ENCODE peak calls at places on chromosomes 6 and 20, in seven cellular contexts. G, Q, P, J, Z, K and X are unnamed samples.

GRCh38 chr6:21331221-21331620 is 262.3 kb upstream of the SOX4 start:
- DNase-seq in G (no peak), Q (no peak), P (no peak), J (no peak), Z (no peak), K (no peak), X (no peak)

GRCh38 chr6:109672204-109672603 is 18.8 kb downstream of the AK9 start:
- DNase-seq in G (no peak), Q (no peak), P (no peak), J (no peak), Z (no peak), K (no peak), X (peak)

GRCh38 chr6:47734826-47735481 is 36.6 kb downstream of the ADGRF4 start:
- DNase-seq in G (no peak), Q (peak), P (no peak), J (no peak), Z (no peak), K (no peak), X (no peak)

GRCh38 chr6:56259163-56259562 is 11.8 kb upstream of the COL21A1 start:
- DNase-seq in G (no peak), Q (peak), P (no peak), J (no peak), Z (no peak), K (no peak), X (no peak)

GRCh38 chr20:57079016-57080005 is 187.1 kb downstream of the BMP7 start:
- DNase-seq in G (no peak), Q (no peak), P (no peak), J (no peak), Z (no peak), K (no peak), X (no peak)

GRCh38 chr6:77292564-77293546 is 170.4 kb downstream of the HTR1B start:
- DNase-seq in G (no peak), Q (no peak), P (no peak), J (peak), Z (no peak), K (peak), X (peak)

GRCh38 chr6:91476000-91476399 is 889.1 kb upstream of the MAP3K7 start:
- DNase-seq in G (no peak), Q (peak), P (no peak), J (no peak), Z (peak), K (no peak), X (peak)

GRCh38 chr20:5844063-5844681 is 94.0 kb downstream of the SHLD1 start:
- DNase-seq in G (no peak), Q (no peak), P (no peak), J (no peak), Z (peak), K (no peak), X (peak)

GRCh38 chr20:49724637-49725606 is 11.2 kb upstream of the B4GALT5 start:
- DNase-seq in G (peak), Q (no peak), P (no peak), J (no peak), Z (no peak), K (no peak), X (peak)

GRCh38 chr20:10747019-10747418 is 73.2 kb upstream of the JAG1 start:
- DNase-seq in G (no peak), Q (peak), P (no peak), J (no peak), Z (no peak), K (no peak), X (peak)

GRCh38 chr6:636488-636887 is 20.4 kb downstream of the HUS1B start:
- DNase-seq in G (no peak), Q (no peak), P (no peak), J (no peak), Z (peak), K (no peak), X (no peak)

GRCh38 chr20:34111057-34111711 is 859 bp downstream of the EIF2S2 start:
- DNase-seq in G (no peak), Q (peak), P (no peak), J (peak), Z (no peak), K (peak), X (peak)

GRCh38 chr6:125812394-125813231 is 21.9 kb downstream of the NCOA7 start:
- DNase-seq in G (no peak), Q (no peak), P (no peak), J (peak), Z (no peak), K (peak), X (peak)

GRCh38 chr6:35485402-35485877 is 11.4 kb downstream of the TEAD3 start:
- DNase-seq in G (no peak), Q (peak), P (no peak), J (no peak), Z (no peak), K (no peak), X (peak)

GRCh38 chr6:85551264-85551663 is 42.4 kb downstream of the SNX14 start:
- DNase-seq in G (no peak), Q (peak), P (no peak), J (no peak), Z (no peak), K (no peak), X (no peak)

GRCh38 chr6:126531840-126532239 is 191.9 kb downstream of the CENPW start:
- DNase-seq in G (no peak), Q (no peak), P (no peak), J (no peak), Z (no peak), K (no peak), X (no peak)

GRCh38 chr6:69349776-69350175 is 447.0 kb downstream of the LMBRD1 start:
- DNase-seq in G (peak), Q (no peak), P (no peak), J (no peak), Z (no peak), K (no peak), X (no peak)

GRCh38 chr6:33628401-33628964 is 7.4 kb downstream of the ITPR3 start:
- DNase-seq in G (no peak), Q (no peak), P (no peak), J (no peak), Z (no peak), K (no peak), X (no peak)

GRCh38 chr20:48324744-48325143 is 503.1 kb downstream of the PREX1 start:
- DNase-seq in G (no peak), Q (no peak), P (no peak), J (no peak), Z (no peak), K (no peak), X (no peak)

GRCh38 chr6:127618729-127619128 is 41.8 kb downstream of the C6orf58 start:
- DNase-seq in G (no peak), Q (no peak), P (no peak), J (no peak), Z (no peak), K (no peak), X (no peak)

GRCh38 chr6:39086711-39087110 is 28.3 kb downstream of the SAYSD1 start:
- DNase-seq in G (no peak), Q (no peak), P (no peak), J (no peak), Z (no peak), K (no peak), X (no peak)

GRCh38 chr20:18728867-18729224 is 84.7 kb upstream of the SCP2D1 start:
- DNase-seq in G (no peak), Q (no peak), P (no peak), J (no peak), Z (no peak), K (no peak), X (no peak)

GRCh38 chr20:20528896-20529295 is 161.0 kb downstream of the INSM1 start:
- DNase-seq in G (no peak), Q (no peak), P (no peak), J (no peak), Z (no peak), K (no peak), X (no peak)

GRCh38 chr6:128275681-128276080 is 244.7 kb downstream of the PTPRK start:
- DNase-seq in G (no peak), Q (no peak), P (no peak), J (no peak), Z (no peak), K (no peak), X (no peak)

GRCh38 chr6:125512621-125513020 is 210.9 kb upstream of the HDDC2 start:
- DNase-seq in G (no peak), Q (peak), P (no peak), J (no peak), Z (peak), K (no peak), X (peak)

GRCh38 chr20:52193133-52193532 is 1.6 kb upstream of the ZFP64 start:
- DNase-seq in G (no peak), Q (no peak), P (no peak), J (no peak), Z (no peak), K (no peak), X (no peak)

GRCh38 chr20:51122931-51123658 is 100.2 kb upstream of the KCNG1 start:
- DNase-seq in G (no peak), Q (no peak), P (no peak), J (no peak), Z (no peak), K (no peak), X (no peak)

GRCh38 chr20:63321148-63321831 is 28.3 kb downstream of the COL20A1 start:
- DNase-seq in G (peak), Q (no peak), P (peak), J (peak), Z (no peak), K (no peak), X (no peak)

GRCh38 chr6:12001004-12001705 is 11.0 kb upstream of the HIVEP1 start:
- DNase-seq in G (no peak), Q (no peak), P (no peak), J (no peak), Z (no peak), K (no peak), X (peak)

GRCh38 chr20:23178806-23179205 is 92.7 kb upstream of the CD93 start:
- DNase-seq in G (no peak), Q (no peak), P (no peak), J (no peak), Z (no peak), K (no peak), X (no peak)

GRCh38 chr20:33679758-33680485 is 5.7 kb upstream of the NECAB3 start:
- DNase-seq in G (no peak), Q (no peak), P (no peak), J (no peak), Z (peak), K (no peak), X (no peak)

GRCh38 chr6:80771941-80772340 is 665.5 kb downstream of the BCKDHB start:
- DNase-seq in G (no peak), Q (peak), P (no peak), J (no peak), Z (no peak), K (no peak), X (peak)

GRCh38 chr6:92577077-92577719 is 842.2 kb downstream of the EPHA7 start:
- DNase-seq in G (no peak), Q (peak), P (no peak), J (no peak), Z (no peak), K (no peak), X (peak)

GRCh38 chr6:13328076-13328874 is at the start of gene TBC1D7:
- DNase-seq in G (peak), Q (peak), P (peak), J (peak), Z (peak), K (peak), X (peak)

GRCh38 chr6:138728672-138729071 is 44.9 kb upstream of the CCDC28A start:
- DNase-seq in G (no peak), Q (no peak), P (no peak), J (no peak), Z (no peak), K (no peak), X (no peak)

GRCh38 chr6:142845624-142846458 is 99.1 kb downstream of the HIVEP2 start:
- DNase-seq in G (peak), Q (peak), P (peak), J (no peak), Z (no peak), K (no peak), X (peak)
- TF ChIP-seq CTCF in G (peak), Q (no peak), P (no peak), J (no peak), Z (no peak), K (no peak), X (no peak)

DNA sequence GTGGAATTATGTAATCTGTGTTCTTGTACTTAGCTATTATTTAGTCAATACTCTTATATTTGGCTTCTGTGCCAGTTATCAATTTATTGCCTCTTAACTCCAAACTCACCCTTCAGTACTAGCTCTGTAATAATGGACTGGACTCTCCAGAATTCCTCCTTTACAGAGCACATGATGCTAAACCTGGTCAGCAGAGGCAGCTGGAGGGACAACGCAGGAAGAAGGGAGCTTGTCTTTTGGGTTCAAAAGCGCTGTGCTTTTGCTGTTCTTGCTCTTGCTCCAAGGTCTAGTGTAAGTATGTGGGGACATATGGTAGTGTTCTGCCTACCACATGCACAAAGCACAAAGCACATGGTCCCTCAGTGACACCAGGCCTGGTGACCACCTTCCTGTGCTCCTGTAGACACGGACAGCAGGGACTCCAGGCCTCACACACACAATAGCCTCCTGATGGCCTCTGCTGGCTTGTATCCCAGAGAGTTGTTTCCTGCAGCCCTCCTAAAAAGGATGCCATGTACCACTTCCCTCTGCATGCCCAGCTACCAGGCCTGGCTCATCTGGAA is 46.1 kb downstream of the CHD6 start:
- DNase-seq in G (no peak), Q (no peak), P (no peak), J (no peak), Z (no peak), K (no peak), X (no peak)
- TF ChIP-seq CTCF in G (no peak), Q (no peak), P (no peak), J (no peak), Z (peak), K (no peak), X (no peak)

DNA sequence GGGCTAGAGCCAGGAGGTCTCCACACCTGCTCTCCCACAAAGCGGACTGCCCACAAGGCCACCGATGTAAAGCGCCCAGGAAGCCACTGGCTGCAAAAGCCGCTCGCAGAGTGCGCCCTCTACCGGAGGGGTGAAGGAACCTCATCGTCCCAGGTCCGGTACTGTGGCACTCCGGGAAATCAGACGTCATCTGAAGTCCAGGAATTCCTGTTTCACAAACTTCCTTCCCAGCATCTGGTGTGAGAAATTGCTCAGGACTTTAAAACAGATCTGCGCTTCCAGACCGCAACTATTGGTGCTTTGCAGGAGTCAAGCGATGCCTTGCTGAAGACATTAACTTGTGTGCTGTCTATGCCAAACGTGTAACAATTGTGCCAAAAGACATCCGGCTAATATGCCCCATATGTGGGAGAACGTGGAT is 115.1 kb upstream of the ARID1B start:
- DNase-seq in G (no peak), Q (peak), P (peak), J (peak), Z (peak), K (peak), X (peak)
- TF ChIP-seq CTCF in G (peak), Q (peak), P (peak), J (peak), Z (no peak), K (peak), X (peak)

GRCh38 chr6:98838027-98838426 is 3.7 kb downstream of the POU3F2 start:
- DNase-seq in G (no peak), Q (no peak), P (no peak), J (no peak), Z (no peak), K (no peak), X (no peak)

GRCh38 chr6:98840385-98840784 is 6.0 kb downstream of the POU3F2 start:
- DNase-seq in G (no peak), Q (no peak), P (no peak), J (no peak), Z (no peak), K (no peak), X (no peak)

GRCh38 chr6:98841589-98842488 is 7.5 kb downstream of the POU3F2 start:
- DNase-seq in G (no peak), Q (no peak), P (no peak), J (no peak), Z (no peak), K (no peak), X (no peak)

GRCh38 chr6:98841114-98841513 is 6.7 kb downstream of the POU3F2 start:
- DNase-seq in G (no peak), Q (no peak), P (no peak), J (no peak), Z (no peak), K (no peak), X (no peak)

GRCh38 chr6:98839788-98840361 is 5.5 kb downstream of the POU3F2 start:
- DNase-seq in G (no peak), Q (peak), P (no peak), J (no peak), Z (no peak), K (no peak), X (peak)
- TF ChIP-seq CTCF in G (no peak), Q (peak), P (no peak), J (peak), Z (peak), K (peak), X (peak)

GRCh38 chr6:169439710-169440109 is 186.1 kb upstream of the THBS2 start:
- DNase-seq in G (no peak), Q (no peak), P (no peak), J (no peak), Z (no peak), K (no peak), X (no peak)
- TF ChIP-seq CTCF in G (no peak), Q (no peak), P (no peak), J (no peak), Z (no peak), K (no peak), X (no peak)

DNA sequence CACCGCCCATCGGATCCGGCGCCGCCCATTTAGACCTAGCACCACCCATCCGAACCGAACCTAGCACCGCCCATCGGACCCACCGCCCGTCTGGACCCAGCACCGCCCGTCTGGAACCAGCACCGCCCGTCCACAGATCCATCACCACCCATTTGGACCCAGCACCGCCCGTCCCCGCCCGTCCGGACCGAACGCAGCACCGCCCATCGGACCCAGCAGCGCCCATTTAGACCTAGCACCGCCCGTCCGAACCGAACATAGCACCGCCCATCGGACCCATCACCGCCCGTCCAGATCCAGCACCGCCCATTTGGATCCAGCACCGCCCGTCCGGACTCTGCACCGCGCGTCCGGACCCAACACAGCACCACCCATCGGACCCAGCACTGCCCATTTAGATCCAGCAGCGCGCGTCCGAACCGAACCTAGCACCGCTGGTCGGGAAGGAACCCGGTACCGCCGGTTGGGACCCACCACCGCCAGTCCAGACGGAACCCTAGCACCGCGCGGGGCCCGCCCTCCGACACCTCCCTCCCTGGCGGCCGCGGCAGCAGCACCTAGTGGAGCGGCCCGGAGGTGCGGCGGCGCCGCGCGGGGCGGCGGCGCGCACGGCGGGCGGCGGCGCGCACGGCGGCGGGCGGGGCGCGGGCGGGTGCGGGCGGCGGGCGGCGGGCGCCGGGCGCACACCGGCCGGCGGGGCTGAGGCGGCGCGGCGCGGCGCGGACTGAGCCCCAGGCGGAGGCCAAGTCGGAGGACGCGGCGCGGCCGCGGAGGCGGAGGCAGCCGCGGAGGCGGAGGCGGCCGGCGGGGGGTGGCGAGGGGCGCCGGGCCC is at the start of gene AFDN:
- DNase-seq in G (peak), Q (peak), P (peak), J (no peak), Z (peak), K (no peak), X (peak)
- TF ChIP-seq CTCF in G (peak), Q (peak), P (peak), J (peak), Z (peak), K (peak), X (peak)

DNA sequence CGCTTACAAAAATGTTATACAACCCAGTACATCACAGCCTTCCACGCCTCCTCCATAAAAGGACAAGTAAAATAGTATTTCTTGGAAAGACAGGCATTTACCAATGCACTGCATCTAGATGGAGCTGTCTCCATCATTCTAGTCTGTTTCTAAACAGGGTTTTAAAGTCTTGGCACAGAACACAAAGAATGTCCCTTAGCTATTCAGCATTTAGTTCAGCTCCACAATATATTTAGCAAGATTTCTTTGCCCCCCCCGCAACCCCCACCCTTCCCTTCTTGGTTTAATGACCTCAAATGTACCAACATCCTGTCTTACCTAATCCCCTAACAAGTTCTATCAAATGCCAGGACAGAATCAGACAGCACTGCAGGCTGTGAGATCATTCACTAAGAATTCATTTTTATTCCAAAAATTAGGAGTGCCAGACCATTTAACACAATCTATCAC is 198.6 kb downstream of the BACH2 start:
- DNase-seq in G (peak), Q (no peak), P (no peak), J (peak), Z (no peak), K (peak), X (peak)
- TF ChIP-seq CTCF in G (peak), Q (no peak), P (no peak), J (peak), Z (no peak), K (peak), X (peak)

GRCh38 chr6:28747631-28748157 is 176.1 kb downstream of the TRIM27 start:
- DNase-seq in G (no peak), Q (peak), P (no peak), J (no peak), Z (no peak), K (peak), X (peak)

GRCh38 chr6:28747083-28747630 is 176.6 kb downstream of the TRIM27 start:
- DNase-seq in G (no peak), Q (no peak), P (no peak), J (no peak), Z (no peak), K (no peak), X (no peak)

GRCh38 chr6:28751963-28752350 is 171.8 kb downstream of the TRIM27 start:
- DNase-seq in G (no peak), Q (no peak), P (no peak), J (no peak), Z (no peak), K (no peak), X (no peak)

GRCh38 chr6:28751514-28751913 is 172.3 kb downstream of the TRIM27 start:
- DNase-seq in G (no peak), Q (no peak), P (no peak), J (no peak), Z (no peak), K (no peak), X (no peak)

GRCh38 chr6:28750926-28751458 is 172.8 kb downstream of the TRIM27 start:
- DNase-seq in G (no peak), Q (no peak), P (no peak), J (no peak), Z (no peak), K (no peak), X (no peak)
- TF ChIP-seq CTCF in G (no peak), Q (no peak), P (no peak), J (no peak), Z (no peak), K (no peak), X (no peak)

GRCh38 chr6:64732888-64733287 is 974.1 kb downstream of the EYS start:
- DNase-seq in G (no peak), Q (peak), P (no peak), J (no peak), Z (no peak), K (no peak), X (peak)
- TF ChIP-seq CTCF in G (no peak), Q (peak), P (no peak), J (no peak), Z (no peak), K (no peak), X (peak)